ENCODE peak calls at places on chromosome 10, in four cellular contexts. One of them, this sample, is unnamed.

GRCh38 chr10:31760674-31761081 is 168.0 kb downstream of the ARHGAP12 start:
- DNase-seq in activated CD4-positive, alpha-beta T cell treated with anti-CD3 and anti-CD28 coated beads, Interleukin-2, amount 50 U/mL, for 1 hour: no peak
- DNase-seq in astrocyte of the hippocampus: no peak
- DNase-seq in HEK293T: no peak
- DNase-seq in this sample: no peak

GRCh38 chr10:132634241-132634946 is 96.8 kb downstream of the INPP5A start:
- DNase-seq in HEK293T: no peak
- DNase-seq in activated CD4-positive, alpha-beta T cell treated with anti-CD3 and anti-CD28 coated beads, Interleukin-2, amount 50 U/mL, for 1 hour: no peak
- DNase-seq in astrocyte of the hippocampus: no peak
- DNase-seq in this sample: no peak

GRCh38 chr10:86354761-86355540 is 11.6 kb downstream of the GRID1 start:
- DNase-seq in astrocyte of the hippocampus: no peak
- DNase-seq in activated CD4-positive, alpha-beta T cell treated with anti-CD3 and anti-CD28 coated beads, Interleukin-2, amount 50 U/mL, for 1 hour: no peak
- DNase-seq in HEK293T: no peak
- DNase-seq in this sample: no peak

GRCh38 chr10:15088428-15089261 is at the start of gene ACBD7:
- DNase-seq in activated CD4-positive, alpha-beta T cell treated with anti-CD3 and anti-CD28 coated beads, Interleukin-2, amount 50 U/mL, for 1 hour: peak; percentile 73
- DNase-seq in astrocyte of the hippocampus: peak; percentile 94
- DNase-seq in HEK293T: peak; percentile 91
- DNase-seq in this sample: peak; percentile 70

GRCh38 chr10:21336476-21337170 is 188.9 kb downstream of the SKIDA1 start:
- DNase-seq in activated CD4-positive, alpha-beta T cell treated with anti-CD3 and anti-CD28 coated beads, Interleukin-2, amount 50 U/mL, for 1 hour: no peak
- DNase-seq in HEK293T: peak; percentile 29
- DNase-seq in astrocyte of the hippocampus: peak; percentile 96
- DNase-seq in this sample: no peak

GRCh38 chr10:26449726-26450125 is 11.6 kb downstream of the APBB1IP start:
- DNase-seq in HEK293T: no peak
- DNase-seq in astrocyte of the hippocampus: no peak
- DNase-seq in activated CD4-positive, alpha-beta T cell treated with anti-CD3 and anti-CD28 coated beads, Interleukin-2, amount 50 U/mL, for 1 hour: no peak
- DNase-seq in this sample: no peak

GRCh38 chr10:43342279-43343125 is 28.9 kb upstream of the FXYD4 start:
- DNase-seq in activated CD4-positive, alpha-beta T cell treated with anti-CD3 and anti-CD28 coated beads, Interleukin-2, amount 50 U/mL, for 1 hour: no peak
- DNase-seq in HEK293T: no peak
- DNase-seq in astrocyte of the hippocampus: no peak
- DNase-seq in this sample: no peak

GRCh38 chr10:60295028-60295937 is 94.4 kb downstream of the ANK3 start:
- DNase-seq in activated CD4-positive, alpha-beta T cell treated with anti-CD3 and anti-CD28 coated beads, Interleukin-2, amount 50 U/mL, for 1 hour: no peak
- DNase-seq in HEK293T: no peak
- DNase-seq in astrocyte of the hippocampus: no peak
- DNase-seq in this sample: no peak

GRCh38 chr10:70954373-70954772 is 66.0 kb upstream of the PCBD1 start:
- DNase-seq in HEK293T: no peak
- DNase-seq in astrocyte of the hippocampus: no peak
- DNase-seq in activated CD4-positive, alpha-beta T cell treated with anti-CD3 and anti-CD28 coated beads, Interleukin-2, amount 50 U/mL, for 1 hour: no peak
- DNase-seq in this sample: no peak

GRCh38 chr10:132304756-132305509 is 2.8 kb downstream of the STK32C start:
- DNase-seq in activated CD4-positive, alpha-beta T cell treated with anti-CD3 and anti-CD28 coated beads, Interleukin-2, amount 50 U/mL, for 1 hour: no peak
- DNase-seq in astrocyte of the hippocampus: no peak
- DNase-seq in HEK293T: no peak
- DNase-seq in this sample: no peak

GRCh38 chr10:130127612-130128607 is 8.3 kb upstream of the GLRX3 start:
- DNase-seq in astrocyte of the hippocampus: peak; percentile 88
- DNase-seq in HEK293T: peak; percentile 87
- DNase-seq in activated CD4-positive, alpha-beta T cell treated with anti-CD3 and anti-CD28 coated beads, Interleukin-2, amount 50 U/mL, for 1 hour: peak; percentile 38
- DNase-seq in this sample: peak; percentile 47

GRCh38 chr10:128067691-128068397 is 58.4 kb downstream of the MKI67 start:
- DNase-seq in HEK293T: no peak
- DNase-seq in activated CD4-positive, alpha-beta T cell treated with anti-CD3 and anti-CD28 coated beads, Interleukin-2, amount 50 U/mL, for 1 hour: no peak
- DNase-seq in astrocyte of the hippocampus: no peak
- DNase-seq in this sample: no peak

GRCh38 chr10:102235991-102236390 is 5.3 kb downstream of the PITX3 start:
- DNase-seq in astrocyte of the hippocampus: no peak
- DNase-seq in activated CD4-positive, alpha-beta T cell treated with anti-CD3 and anti-CD28 coated beads, Interleukin-2, amount 50 U/mL, for 1 hour: no peak
- DNase-seq in HEK293T: no peak
- DNase-seq in this sample: no peak

This sample was measured in CD8-positive, alpha-beta memory T cell.